ENCODE peak calls at places on chromosomes 5 and 9, in eight cellular contexts. S is iPS DF 19.7; J is NCI-H748 treated with DMSO at 0.1 percent for 48 hours; G is posterior cingulate gyrus; L is activated CD8-positive, alpha-beta memory T cell treated with anti-CD3 and anti-CD28 coated beads for 4 hours; N is activated CD4-positive, alpha-beta T cell treated with anti-CD3 and anti-CD28 coated beads, Interleukin-2, amount 50 U/mL, for 1 hour; Z is psoas muscle; A is stimulated activated CD8-positive, alpha-beta memory T cell treated with anti-CD3 and anti-CD28 coated beads, Interleukin-12 subunit alpha, Interleukin-12 subunit beta, amount 100 ng/mL, for 1 hour. F is an unnamed sample.
A peak's percentile ranks its signal among the peaks of the same experiment; 100 is the strongest.

GRCh38 chr5:179265529-179266290 is 79.6 kb downstream of the ADAMTS2 start:
- DNase-seq in S (no peak), J (no peak), G (peak; percentile 63), L (no peak), N (no peak), Z (peak; percentile 97), A (no peak), F (peak; percentile 97)

GRCh38 chr5:153974131-153974812 is 64.4 kb downstream of the FAM114A2 start:
- DNase-seq in S (no peak), J (peak; percentile 46), G (no peak), L (no peak), N (no peak), Z (no peak), A (no peak), F (no peak)

GRCh38 chr9:127444283-127444920 is 6.8 kb downstream of the RPL12 start:
- DNase-seq in S (no peak), J (no peak), G (no peak), L (no peak), N (no peak), Z (no peak), A (no peak), F (no peak)

GRCh38 chr5:181052928-181053759 is 13.1 kb downstream of the BTNL9 start:
- DNase-seq in S (no peak), J (no peak), G (no peak), L (no peak), N (no peak), Z (no peak), A (no peak), F (no peak)

GRCh38 chr9:121230231-121230630 is 28.6 kb upstream of the RAB14 start:
- DNase-seq in S (no peak), J (no peak), G (no peak), L (no peak), N (no peak), Z (no peak), A (no peak), F (no peak)

GRCh38 chr5:112983307-112983811 is 6.8 kb downstream of the DCP2 start:
- DNase-seq in S (no peak), J (no peak), G (no peak), L (no peak), N (no peak), Z (no peak), A (no peak), F (no peak)

GRCh38 chr5:151799407-151799806 is 27.7 kb downstream of the G3BP1 start:
- DNase-seq in S (no peak), J (no peak), G (no peak), L (no peak), N (no peak), Z (no peak), A (no peak), F (no peak)

GRCh38 chr9:78013924-78014323 is 17.7 kb downstream of the GNAQ start:
- DNase-seq in S (no peak), J (no peak), G (no peak), L (no peak), N (no peak), Z (no peak), A (no peak), F (no peak)

GRCh38 chr9:72363908-72364678 is 915 bp downstream of the ZFAND5 start:
- DNase-seq in S (no peak), J (no peak), G (peak; percentile 48), L (peak; percentile 40), N (peak; percentile 69), Z (peak; percentile 71), A (peak; percentile 38), F (peak; percentile 80)

GRCh38 chr9:114181583-114182409 is 26.5 kb downstream of the COL27A1 start:
- DNase-seq in S (no peak), J (no peak), G (no peak), L (no peak), N (no peak), Z (no peak), A (no peak), F (no peak)

GRCh38 chr5:148684528-148684927 is 30.2 kb upstream of the HTR4 start:
- DNase-seq in S (no peak), J (no peak), G (no peak), L (no peak), N (no peak), Z (no peak), A (no peak), F (no peak)

GRCh38 chr5:172710695-172711094 is 60.3 kb downstream of the DUSP1 start:
- DNase-seq in S (no peak), J (no peak), G (no peak), L (no peak), N (no peak), Z (no peak), A (no peak), F (no peak)

GRCh38 chr9:137664676-137665075 is 45.9 kb downstream of the EHMT1 start:
- DNase-seq in S (no peak), J (no peak), G (no peak), L (no peak), N (no peak), Z (no peak), A (no peak), F (no peak)

GRCh38 chr5:155434267-155434666 is 420.7 kb downstream of the KIF4B start:
- DNase-seq in S (no peak), J (no peak), G (no peak), L (no peak), N (no peak), Z (no peak), A (no peak), F (no peak)

GRCh38 chr5:59164041-59164830 is 581.4 kb downstream of the RAB3C start:
- DNase-seq in S (no peak), J (no peak), G (no peak), L (no peak), N (no peak), Z (no peak), A (no peak), F (no peak)

GRCh38 chr5:61808091-61808490 is 476.0 kb downstream of the ZSWIM6 start:
- DNase-seq in S (no peak), J (no peak), G (no peak), L (no peak), N (no peak), Z (no peak), A (no peak), F (no peak)

GRCh38 chr5:163496286-163496685 is 9.1 kb upstream of the MAT2B start:
- DNase-seq in S (no peak), J (no peak), G (no peak), L (no peak), N (no peak), Z (no peak), A (no peak), F (no peak)

GRCh38 chr5:147483197-147483790 is 26.6 kb downstream of the DPYSL3 start:
- DNase-seq in S (no peak), J (peak; percentile 97), G (no peak), L (no peak), N (no peak), Z (no peak), A (no peak), F (no peak)

GRCh38 chr9:79685576-79685975 is 113.8 kb downstream of the TLE4 start:
- DNase-seq in S (no peak), J (no peak), G (no peak), L (no peak), N (no peak), Z (no peak), A (no peak), F (no peak)

GRCh38 chr5:82396396-82396795 is 118.2 kb upstream of the RPS23 start:
- DNase-seq in S (no peak), J (no peak), G (no peak), L (no peak), N (no peak), Z (no peak), A (no peak), F (no peak)